ENCODE peak calls at places on chromosomes 4 and X, in seven cellular contexts. L is PC-3, B is HCT116, M is neural progenitor cell, X is OCI-LY7, J is MM.1S, G is GM23338. Y is an unnamed sample.

GRCh38 chr4:19592391-19592790 is 659.3 kb upstream of the SLIT2 start:
- DNase-seq in L (peak), B (no peak), M (no peak), X (no peak), J (no peak), G (no peak), Y (no peak)

GRCh38 chr4:169160825-169161224 is 109.9 kb downstream of the SH3RF1 start:
- DNase-seq in L (no peak), B (no peak), M (peak), X (no peak), J (no peak), G (no peak), Y (no peak)

GRCh38 chr4:81606166-81606565 is 134.5 kb upstream of the RASGEF1B start:
- DNase-seq in L (no peak), B (no peak), M (no peak), X (no peak), J (no peak), G (no peak), Y (no peak)

GRCh38 chrX:48918644-48919340 is at the start of gene PIM2:
- DNase-seq in L (peak), B (peak), M (peak), X (peak), J (peak), G (peak), Y (peak)

GRCh38 chrX:1394731-1395501 is 3.0 kb upstream of the SLC25A6 start:
- DNase-seq in L (no peak), B (no peak), M (no peak), X (no peak), J (no peak), G (no peak), Y (no peak)

GRCh38 chrX:105706041-105706440 is 116.3 kb upstream of the NRK start:
- DNase-seq in L (no peak), B (no peak), M (no peak), X (no peak), J (no peak), G (no peak), Y (no peak)

GRCh38 chrX:19130628-19131027 is 8.4 kb upstream of the ADGRG2 start:
- DNase-seq in L (no peak), B (no peak), M (no peak), X (no peak), J (no peak), G (no peak), Y (no peak)

GRCh38 chrX:26952213-26952612 is 510.9 kb downstream of the PPP4R3C start:
- DNase-seq in L (no peak), B (no peak), M (no peak), X (no peak), J (no peak), G (no peak), Y (no peak)

GRCh38 chr4:114108869-114109268 is 129.4 kb upstream of the ARSJ start:
- DNase-seq in L (peak), B (peak), M (no peak), X (no peak), J (peak), G (peak), Y (no peak)

GRCh38 chr4:39348371-39349265 is 17.5 kb downstream of the RFC1 start:
- DNase-seq in L (peak), B (no peak), M (no peak), X (no peak), J (no peak), G (no peak), Y (peak)

GRCh38 chr4:176767183-176767582 is 25.5 kb downstream of the VEGFC start:
- DNase-seq in L (no peak), B (no peak), M (no peak), X (no peak), J (no peak), G (no peak), Y (no peak)

GRCh38 chr4:3107271-3108185 is 33.0 kb downstream of the HTT start:
- DNase-seq in L (no peak), B (no peak), M (no peak), X (no peak), J (no peak), G (no peak), Y (no peak)

GRCh38 chr4:41077628-41078027 is 136.7 kb downstream of the APBB2 start:
- DNase-seq in L (no peak), B (no peak), M (no peak), X (no peak), J (no peak), G (no peak), Y (no peak)

GRCh38 chr4:155954939-155955338 is 1.3 kb upstream of the CTSO start:
- DNase-seq in L (no peak), B (no peak), M (no peak), X (no peak), J (no peak), G (no peak), Y (peak)

GRCh38 chrX:141839856-141840255 is 1.7 kb downstream of the MAGEC3 start:
- DNase-seq in L (peak), B (no peak), M (no peak), X (no peak), J (no peak), G (no peak), Y (no peak)

GRCh38 chrX:153875391-153876111 is 10.4 kb downstream of the L1CAM start:
- DNase-seq in L (peak), B (no peak), M (peak), X (peak), J (peak), G (peak), Y (peak)

GRCh38 chrX:5876984-5877655 is 351.5 kb downstream of the NLGN4X start:
- DNase-seq in L (peak), B (no peak), M (peak), X (peak), J (peak), G (peak), Y (peak)

GRCh38 chr4:26821677-26822503 is 38.8 kb upstream of the STIM2 start:
- DNase-seq in L (peak), B (peak), M (no peak), X (no peak), J (no peak), G (no peak), Y (peak)

GRCh38 chrX:129609395-129609794 is 45.4 kb downstream of the APLN start:
- DNase-seq in L (no peak), B (no peak), M (no peak), X (no peak), J (no peak), G (no peak), Y (no peak)

GRCh38 chr4:617644-618330 is 7.6 kb upstream of the PDE6B start:
- DNase-seq in L (peak), B (no peak), M (no peak), X (no peak), J (no peak), G (peak), Y (peak)

GRCh38 chr4:110292994-110293744 is 94.8 kb upstream of the ELOVL6 start:
- DNase-seq in L (peak), B (no peak), M (no peak), X (no peak), J (no peak), G (no peak), Y (no peak)

GRCh38 chr4:98166025-98166730 is 22.9 kb upstream of the STPG2 start:
- DNase-seq in L (peak), B (peak), M (no peak), X (no peak), J (no peak), G (no peak), Y (no peak)

GRCh38 chr4:118790544-118790943 is 45.4 kb downstream of the SEC24D start:
- DNase-seq in L (no peak), B (no peak), M (no peak), X (no peak), J (no peak), G (no peak), Y (no peak)

GRCh38 chr4:92334716-92335350 is 31.1 kb downstream of the GRID2 start:
- DNase-seq in L (no peak), B (no peak), M (no peak), X (no peak), J (no peak), G (no peak), Y (peak)

GRCh38 chrX:123361371-123361770 is 177.3 kb downstream of the GRIA3 start:
- DNase-seq in L (peak), B (no peak), M (no peak), X (no peak), J (no peak), G (peak), Y (no peak)

GRCh38 chr4:100828986-100829685 is 311.3 kb upstream of the EMCN start:
- DNase-seq in L (peak), B (no peak), M (no peak), X (no peak), J (no peak), G (no peak), Y (no peak)

GRCh38 chrX:153723351-153724251 is 586 bp downstream of the BCAP31 start:
- DNase-seq in L (peak), B (no peak), M (peak), X (peak), J (peak), G (peak), Y (peak)

GRCh38 chr4:54149323-54149722 is 49.4 kb downstream of the GSX2 start:
- DNase-seq in L (no peak), B (no peak), M (no peak), X (no peak), J (no peak), G (no peak), Y (no peak)

GRCh38 chrX:12115377-12115776 is 22.9 kb upstream of the FRMPD4 start:
- DNase-seq in L (peak), B (no peak), M (peak), X (no peak), J (no peak), G (peak), Y (no peak)
- TF ChIP-seq CTCF in L (peak), B (no peak), M (peak), X (no peak), J (no peak), G (peak), Y (no peak)

GRCh38 chr4:78078101-78078500 is 21.0 kb downstream of the FRAS1 start:
- DNase-seq in L (no peak), B (no peak), M (no peak), X (no peak), J (no peak), G (no peak), Y (no peak)

GRCh38 chr4:78081541-78081940 is 24.4 kb downstream of the FRAS1 start:
- DNase-seq in L (no peak), B (no peak), M (no peak), X (no peak), J (no peak), G (no peak), Y (no peak)

GRCh38 chr4:78075986-78076385 is 18.9 kb downstream of the FRAS1 start:
- DNase-seq in L (no peak), B (no peak), M (no peak), X (no peak), J (no peak), G (no peak), Y (no peak)

GRCh38 chr4:78083035-78083434 is 25.9 kb downstream of the FRAS1 start:
- DNase-seq in L (no peak), B (no peak), M (no peak), X (no peak), J (no peak), G (no peak), Y (no peak)

DNA sequence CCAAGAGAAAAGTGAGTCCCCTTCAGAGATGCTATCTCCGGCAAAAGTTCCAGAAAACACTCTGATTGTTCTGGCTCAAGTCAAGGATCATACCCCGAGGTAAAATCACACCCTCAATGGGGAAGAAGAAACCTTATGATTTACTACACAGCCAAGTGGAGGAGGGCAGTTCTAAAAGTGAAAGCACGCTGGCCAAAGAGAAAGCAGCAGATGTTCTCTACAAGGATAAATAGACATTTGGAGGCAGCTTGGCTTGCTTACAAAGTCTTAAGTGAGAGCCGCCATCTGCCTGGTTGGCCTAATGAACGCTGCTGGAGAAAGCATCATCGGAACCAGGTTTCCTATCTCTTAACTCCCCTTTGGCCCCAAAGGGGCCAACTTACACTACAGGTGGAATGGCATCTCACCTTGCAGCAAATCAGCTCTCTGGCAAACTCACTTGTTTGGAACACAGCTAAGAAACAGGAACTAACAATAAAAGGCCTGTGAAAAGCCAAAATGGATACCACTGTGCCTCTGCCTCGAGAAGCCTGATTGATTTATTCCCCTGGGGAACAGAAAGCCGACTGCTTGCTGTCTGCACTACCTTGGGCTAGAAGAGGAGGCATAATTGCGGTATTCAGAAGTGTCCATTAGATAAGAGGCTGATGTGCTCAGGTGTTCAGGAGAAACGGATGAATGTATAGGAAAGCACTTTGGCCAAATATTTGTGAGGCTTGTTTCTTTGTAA is 22.7 kb downstream of the FRAS1 start:
- DNase-seq in L (no peak), B (no peak), M (no peak), X (no peak), J (peak), G (no peak), Y (no peak)
- TF ChIP-seq EZH2phosphoT487 in L (no peak), B (no peak), M (no peak), X (no peak), J (no peak), G (no peak), Y (no peak)

DNA sequence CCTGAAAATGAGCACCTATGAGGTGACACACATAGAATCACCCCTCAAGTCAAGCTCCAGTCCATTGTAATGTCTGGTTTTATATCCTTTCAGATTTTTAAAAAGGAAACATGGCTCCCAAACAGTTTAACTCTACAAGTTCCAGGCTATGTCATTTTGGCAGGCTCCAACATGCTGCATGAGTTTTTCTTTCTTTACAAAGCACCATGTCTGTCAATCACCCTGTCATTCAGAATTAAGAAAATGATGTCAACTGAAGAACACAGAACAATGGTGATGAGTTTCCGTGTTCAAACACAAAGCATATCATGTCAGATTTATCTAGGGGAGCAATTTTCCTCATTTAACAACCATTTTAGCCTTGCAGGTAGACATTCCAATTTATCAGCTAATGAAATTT is 106.5 kb downstream of the AMMECR1 start:
- DNase-seq in L (no peak), B (no peak), M (no peak), X (no peak), J (no peak), G (no peak), Y (no peak)
- TF ChIP-seq CTCF in L (no peak), B (no peak), M (no peak), X (no peak), J (no peak), G (no peak), Y (no peak)

GRCh38 chr4:88745581-88746163 is 48.0 kb upstream of the NAP1L5 start:
- DNase-seq in L (no peak), B (no peak), M (no peak), X (no peak), J (no peak), G (no peak), Y (no peak)
- TF ChIP-seq EZH2phosphoT487 in L (no peak), B (no peak), M (no peak), X (no peak), J (no peak), G (no peak), Y (no peak)

DNA sequence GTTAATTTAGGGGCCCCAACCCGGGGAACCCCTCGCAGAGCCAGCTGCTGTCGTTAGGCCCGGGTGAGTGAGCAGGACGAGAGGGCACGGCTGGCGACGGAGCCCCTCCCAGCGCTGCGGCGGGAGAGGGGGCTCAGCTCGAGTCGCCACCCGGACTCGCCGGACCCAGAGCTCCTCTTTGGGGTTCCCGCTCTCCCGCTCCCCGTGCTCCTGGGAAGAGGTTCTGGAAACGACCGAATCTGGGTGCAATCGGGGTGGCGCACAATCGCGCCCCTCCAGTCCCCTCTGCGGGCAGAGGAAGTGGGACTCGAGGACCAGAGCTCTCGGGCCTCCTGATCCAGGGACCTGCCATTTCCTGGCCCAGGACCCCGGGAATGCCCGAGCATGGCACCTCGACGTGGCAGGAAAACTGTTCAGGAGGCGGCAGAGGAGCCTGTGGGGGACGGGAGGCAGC is 37.3 kb upstream of the ARAF start:
- DNase-seq in L (no peak), B (no peak), M (no peak), X (no peak), J (no peak), G (no peak), Y (no peak)
- TF ChIP-seq CTCF in L (no peak), B (no peak), M (no peak), X (peak), J (no peak), G (no peak), Y (no peak)

Y was measured in hepatocyte.